ENCODE peak calls at places on chromosomes 7 and 10, in seven cellular contexts. B is transverse colon; G is K562; N is upper lobe of right lung; J is kidney; U is tibial artery; F is CD4-positive, alpha-beta memory T cell. C is an unnamed sample. For H3K9me3 and H3K4me1, the result is how much of the 10 kb centered on the place peaks cover.

GRCh38 chr10:59901481-59901880 is 4.9 kb downstream of the CCDC6 start:
- DNase-seq in N (no peak), J (no peak), F (no peak), U (no peak), G (no peak), B (no peak), C (no peak)

GRCh38 chr10:122647383-122647968 is 52.2 kb downstream of the C10orf120 start:
- DNase-seq in F (no peak), N (no peak), G (peak), J (no peak), B (no peak), U (peak), C (no peak)

GRCh38 chr7:150945853-150946825 is 32.0 kb downstream of the KCNH2 start:
- DNase-seq in U (peak), G (no peak), N (peak), F (no peak), J (peak), B (peak), C (no peak)

GRCh38 chr7:139341776-139342244 is 673 bp downstream of the FMC1 start:
- DNase-seq in F (no peak), U (no peak), G (no peak), B (no peak), J (no peak), N (no peak), C (peak)

GRCh38 chr7:43823941-43824340 is 45.4 kb downstream of the MRPS24 start:
- DNase-seq in N (no peak), U (no peak), G (peak), J (no peak), B (no peak), F (no peak), C (no peak)

GRCh38 chr7:70051726-70052125 is 453.5 kb downstream of the AUTS2 start:
- DNase-seq in J (no peak), G (no peak), F (no peak), N (no peak), U (no peak), B (no peak), C (no peak)

GRCh38 chr10:18043607-18044006 is 91.9 kb downstream of the SLC39A12 start:
- DNase-seq in G (no peak), J (no peak), N (no peak), U (no peak), F (no peak), B (no peak), C (no peak)

GRCh38 chr7:49127359-49127848 is 203.1 kb downstream of the CDC14C start:
- DNase-seq in J (no peak), U (no peak), B (no peak), N (no peak), G (no peak), F (no peak), C (no peak)

GRCh38 chr7:47488205-47488968 is 93.5 kb downstream of the TNS3 start:
- DNase-seq in B (no peak), U (no peak), N (no peak), F (no peak), G (no peak), J (no peak), C (no peak)

GRCh38 chr10:11798862-11799735 is 24.1 kb upstream of the PROSER2 start:
- DNase-seq in J (peak), G (no peak), F (no peak), U (no peak), B (no peak), N (no peak), C (no peak)

GRCh38 chr7:12861070-12861469 is 173.6 kb downstream of the ARL4A start:
- DNase-seq in J (no peak), F (no peak), U (no peak), N (no peak), G (no peak), B (no peak), C (no peak)

GRCh38 chr7:24756989-24757798 is at the start of gene GSDME:
- DNase-seq in G (peak), N (peak), B (peak), J (peak), U (peak), F (no peak), C (no peak)

GRCh38 chr7:5766321-5766761 is 15.1 kb downstream of the RNF216 start:
- DNase-seq in B (no peak), J (no peak), U (no peak), N (no peak), F (no peak), G (no peak), C (no peak)

GRCh38 chr7:116354171-116354545 is 143.8 kb downstream of the TES start:
- DNase-seq in U (peak), F (no peak), N (no peak), G (no peak), B (peak), J (no peak), C (no peak)

GRCh38 chr7:93461350-93461749 is 113.2 kb downstream of the CALCR start:
- DNase-seq in B (no peak), G (peak), U (no peak), J (no peak), F (no peak), N (no peak), C (no peak)

GRCh38 chr7:153543232-153543631 is 509.0 kb upstream of the DPP6 start:
- DNase-seq in B (no peak), J (no peak), N (no peak), U (no peak), F (no peak), G (no peak), C (no peak)
- H3K9me3 ChIP-seq in B (under half), J (under half), N (under half), U (under half), F (under half), G (under half), C (under half)

DNA sequence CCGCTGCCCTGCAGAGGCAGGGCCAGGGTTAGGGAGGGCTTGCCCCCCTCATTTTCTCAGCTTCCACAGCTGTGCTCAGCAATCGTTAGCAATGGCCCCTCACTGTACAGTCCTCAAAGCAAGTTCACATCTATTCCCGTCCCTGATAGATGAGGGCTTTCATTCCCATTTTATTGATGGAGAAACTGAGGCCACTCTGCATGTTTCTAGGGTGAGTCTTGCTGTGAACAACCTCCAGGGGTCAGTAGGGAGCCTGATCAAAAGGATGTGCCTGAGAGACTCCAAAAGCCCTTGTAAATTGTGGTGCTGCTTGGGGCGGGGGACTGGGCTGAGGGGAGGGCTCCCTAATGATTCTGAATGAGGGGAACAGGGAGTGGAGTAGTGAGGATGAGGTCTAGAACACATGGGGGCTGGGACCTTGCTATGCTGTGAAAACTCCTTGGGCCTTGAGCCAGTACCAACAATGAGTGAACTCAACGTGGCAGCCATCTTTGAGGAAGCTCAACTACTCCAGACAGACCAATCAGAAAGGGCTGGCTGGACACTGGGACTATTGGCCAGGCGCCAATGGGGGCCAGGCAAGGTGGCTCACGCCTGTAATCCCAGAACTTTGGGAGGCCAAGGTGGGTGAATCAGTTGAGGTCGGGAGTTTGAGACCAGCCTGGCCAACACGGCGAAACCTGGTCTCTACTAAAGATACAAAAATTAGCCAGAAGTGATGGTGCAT is 6.7 kb upstream of the GRIFIN start:
- DNase-seq in U (no peak), F (no peak), B (no peak), N (no peak), G (no peak), J (no peak), C (no peak)
- H3K4me1 ChIP-seq in U (under half), F (under half), B (under half), N (under half), G (under half), J (under half), C (under half)

DNA sequence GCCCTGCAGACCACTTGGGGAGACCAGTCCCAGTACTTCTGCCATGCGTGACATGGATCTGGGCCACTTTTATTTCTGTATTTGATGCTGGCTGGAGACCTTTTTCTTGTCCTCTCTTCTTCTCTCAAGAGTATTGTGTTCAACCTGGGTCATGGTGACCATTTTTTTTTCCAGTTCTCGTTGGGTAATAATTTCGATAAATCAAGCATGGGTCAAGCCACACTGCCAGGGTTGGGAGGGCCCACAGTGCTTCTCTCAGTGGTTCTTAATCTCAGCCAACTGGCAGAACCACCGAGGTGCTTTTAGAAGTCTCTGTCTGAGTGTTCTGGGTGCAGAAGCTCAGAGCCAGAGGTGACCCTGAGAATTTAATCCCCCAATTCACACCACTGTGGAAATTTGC is 269.9 kb downstream of the SEC23IP start:
- DNase-seq in B (no peak), J (no peak), G (no peak), F (no peak), U (no peak), N (no peak), C (no peak)
- H3K9me3 ChIP-seq in B (under half), J (under half), G (under half), F (under half), U (under half), N (under half), C (under half)

GRCh38 chr7:121608785-121609184 is 212.7 kb upstream of the FAM3C start:
- DNase-seq in B (no peak), U (no peak), F (no peak), N (no peak), J (no peak), G (no peak), C (no peak)

GRCh38 chr7:121603886-121604285 is 207.8 kb upstream of the FAM3C start:
- DNase-seq in F (no peak), B (no peak), U (no peak), N (no peak), G (no peak), J (no peak), C (no peak)

GRCh38 chr7:121609208-121609607 is 213.1 kb upstream of the FAM3C start:
- DNase-seq in N (no peak), B (no peak), F (no peak), J (no peak), U (no peak), G (no peak), C (no peak)

GRCh38 chr7:121604627-121605296 is 208.7 kb upstream of the FAM3C start:
- DNase-seq in F (no peak), J (no peak), G (no peak), N (no peak), U (no peak), B (no peak), C (no peak)

DNA sequence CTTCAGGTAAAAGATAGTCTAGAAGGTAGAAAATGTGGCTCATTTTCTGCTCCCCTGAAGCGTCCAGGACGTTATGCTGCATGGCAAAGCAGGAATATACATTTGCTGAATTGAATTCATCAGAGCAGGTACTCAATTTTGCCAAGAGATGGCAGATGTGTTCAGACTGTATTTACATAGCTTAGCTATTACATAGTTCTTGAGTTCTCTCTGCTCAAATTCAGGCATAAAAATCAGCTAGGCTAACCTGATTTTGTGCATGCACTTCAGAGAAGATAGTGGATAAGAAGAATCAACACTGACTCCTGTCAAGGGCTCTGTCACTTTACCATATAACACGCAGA is 209.2 kb upstream of the FAM3C start:
- DNase-seq in G (no peak), J (no peak), B (no peak), F (no peak), N (no peak), U (no peak), C (no peak)
- H3K4me1 ChIP-seq in G (under half), J (under half), B (under half), F (under half), N (under half), U (under half), C (under half)

DNA sequence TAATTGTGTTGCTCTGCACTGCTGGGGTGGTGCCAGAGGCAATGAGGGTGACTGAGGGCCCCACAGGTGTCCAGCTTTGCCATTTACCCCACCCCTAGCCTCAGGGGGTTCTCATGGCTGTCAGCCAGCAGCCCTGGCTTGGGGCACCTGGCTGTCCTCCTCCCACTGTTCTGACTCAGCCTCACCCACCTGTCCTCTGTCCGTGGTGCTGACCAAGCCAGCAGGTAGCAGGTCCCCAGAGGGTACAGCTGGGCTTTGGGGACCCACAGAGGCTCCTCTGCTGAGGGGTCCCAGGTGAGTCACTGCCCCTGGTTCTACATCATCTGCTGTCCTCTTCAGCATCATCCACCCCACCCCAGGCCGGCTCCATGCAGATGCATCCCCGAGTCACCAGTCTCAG is 32.2 kb upstream of the ZNF716 start:
- DNase-seq in N (no peak), B (no peak), F (no peak), J (peak), G (no peak), U (no peak), C (no peak)
- H3K9me3 ChIP-seq in N (under half), B (under half), F (under half), J (under half), G (under half), U (under half), C (under half)

GRCh38 chr10:79263951-79264350 is 83.3 kb upstream of the PPIF start:
- DNase-seq in N (no peak), J (no peak), G (no peak), F (no peak), U (no peak), B (no peak), C (no peak)

GRCh38 chr10:79266092-79266491 is 81.2 kb upstream of the PPIF start:
- DNase-seq in G (no peak), F (no peak), N (no peak), U (peak), J (no peak), B (no peak), C (no peak)

GRCh38 chr10:79262959-79263746 is 84.1 kb upstream of the PPIF start:
- DNase-seq in N (no peak), J (no peak), U (no peak), G (no peak), F (no peak), B (no peak), C (no peak)

GRCh38 chr10:79266543-79267312 is 80.5 kb upstream of the PPIF start:
- DNase-seq in N (peak), G (no peak), J (peak), U (peak), B (peak), F (no peak), C (no peak)

GRCh38 chr10:79264942-79265341 is 82.3 kb upstream of the PPIF start:
- DNase-seq in G (no peak), N (no peak), J (peak), U (no peak), B (no peak), F (no peak), C (no peak)
- H3K4me1 ChIP-seq in G (under half), N (half or more), J (under half), U (under half), B (under half), F (under half), C (under half)

DNA sequence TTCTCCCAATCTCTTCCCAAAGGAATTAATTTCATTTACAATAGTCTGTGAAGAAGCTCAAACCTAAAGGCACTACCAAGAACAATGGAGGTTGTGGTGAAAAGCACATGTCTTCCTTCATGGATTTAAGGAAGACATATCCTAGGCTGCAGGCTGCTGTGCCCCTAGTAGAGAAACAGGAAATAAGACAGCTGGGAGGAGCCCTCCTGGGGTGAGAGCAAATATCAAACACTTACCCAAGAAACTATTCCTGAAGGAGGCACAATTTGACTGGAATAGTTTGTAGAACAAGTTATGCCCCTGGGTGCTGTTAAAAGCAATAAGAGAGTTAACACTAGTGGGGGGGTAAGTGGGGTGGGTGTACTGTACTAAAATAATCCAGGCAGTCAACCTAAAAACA is 30.1 kb downstream of the PDZD8 start:
- DNase-seq in N (no peak), U (no peak), G (no peak), F (no peak), J (no peak), B (no peak), C (no peak)
- H3K9me3 ChIP-seq in N (under half), U (under half), G (under half), F (under half), J (under half), B (under half), C (under half)

C was measured in iPS DF 6.9.